ENCODE peak calls at places on chromosomes 3 and 15, in five cellular contexts. G is activated T-helper 1 cell treated with Interleukin-2 at 50 U/mL for 16 hours, U is stomach, L is activated T-cell treated with anti-CD3 and anti-CD28 coated beads for 1 hour, R is retinal pigment epithelial cell. C is an unnamed sample.

GRCh38 chr3:163368168-163368567 is 1710.1 kb downstream of the SI start:
- DNase-seq in G (no peak), U (no peak), L (no peak), R (peak; percentile 92), C (no peak)

GRCh38 chr3:181362378-181362777 is 349.3 kb upstream of the SOX2 start:
- DNase-seq in G (no peak), U (no peak), L (no peak), R (peak; percentile 43), C (no peak)

GRCh38 chr15:75368689-75369239 is 357 bp upstream of the MAN2C1 start:
- DNase-seq in G (no peak), U (no peak), L (no peak), R (no peak), C (no peak)

GRCh38 chr3:114411811-114412803 is 118.3 kb downstream of the TIGIT start:
- DNase-seq in G (no peak), U (no peak), L (no peak), R (peak; percentile 13), C (no peak)

GRCh38 chr3:64321747-64322146 is 96.5 kb upstream of the PRICKLE2 start:
- DNase-seq in G (no peak), U (no peak), L (no peak), R (peak; percentile 75), C (no peak)

GRCh38 chr3:113802795-113803455 is 35.7 kb upstream of the GRAMD1C start:
- DNase-seq in G (no peak), U (no peak), L (no peak), R (no peak), C (no peak)

GRCh38 chr3:42045719-42046243 is 45.4 kb upstream of the TRAK1 start:
- DNase-seq in G (no peak), U (no peak), L (no peak), R (no peak), C (no peak)

GRCh38 chr15:69067296-69067695 is 52.8 kb downstream of the NOX5 start:
- DNase-seq in G (no peak), U (no peak), L (no peak), R (no peak), C (no peak)

GRCh38 chr3:133995264-133995663 is 34.5 kb downstream of the SLCO2A1 start:
- DNase-seq in G (no peak), U (no peak), L (no peak), R (no peak), C (no peak)

GRCh38 chr3:18937574-18937973 is 210.7 kb upstream of the KCNH8 start:
- DNase-seq in G (no peak), U (no peak), L (no peak), R (no peak), C (no peak)

GRCh38 chr15:70715840-70716510 is 47.4 kb downstream of the UACA start:
- DNase-seq in G (no peak), U (no peak), L (no peak), R (no peak), C (no peak)

GRCh38 chr3:154364849-154365248 is 40.6 kb upstream of the DHX36 start:
- DNase-seq in G (no peak), U (no peak), L (no peak), R (no peak), C (no peak)

GRCh38 chr3:108301695-108302404 is 5.5 kb downstream of the HHLA2 start:
- DNase-seq in G (no peak), U (no peak), L (no peak), R (no peak), C (no peak)

GRCh38 chr3:37054370-37054769 is 61.1 kb downstream of the MLH1 start:
- DNase-seq in G (no peak), U (no peak), L (no peak), R (peak; percentile 54), C (no peak)